ENCODE peak calls at places on chromosomes 7 and 10, in five cellular contexts. One of them, this sample, is unnamed.

GRCh38 chr10:119113805-119114732 is 10.2 kb downstream of the DENND10 start:
- DNase-seq in GM13976: no peak
- DNase-seq in Calu3: no peak
- DNase-seq in fibroblast of the aortic adventitia: peak
- DNase-seq in psoas muscle: no peak
- DNase-seq in this sample: no peak

GRCh38 chr10:89280501-89280900 is 21.3 kb upstream of the IFIT2 start:
- DNase-seq in GM13976: no peak
- DNase-seq in Calu3: no peak
- DNase-seq in fibroblast of the aortic adventitia: no peak
- DNase-seq in psoas muscle: no peak
- DNase-seq in this sample: no peak

GRCh38 chr10:19817251-19818046 is 1.2 kb downstream of the PLXDC2 start:
- DNase-seq in GM13976: peak
- DNase-seq in Calu3: no peak
- DNase-seq in fibroblast of the aortic adventitia: no peak
- DNase-seq in psoas muscle: peak
- DNase-seq in this sample: peak

GRCh38 chr7:39582536-39582935 is 16.3 kb downstream of the YAE1 start:
- DNase-seq in GM13976: no peak
- DNase-seq in Calu3: no peak
- DNase-seq in fibroblast of the aortic adventitia: no peak
- DNase-seq in psoas muscle: no peak
- DNase-seq in this sample: no peak

GRCh38 chr10:102140218-102140617 is 7.4 kb downstream of the PPRC1 start:
- DNase-seq in GM13976: peak
- DNase-seq in Calu3: no peak
- DNase-seq in fibroblast of the aortic adventitia: no peak
- DNase-seq in psoas muscle: no peak
- DNase-seq in this sample: no peak

GRCh38 chr7:143287321-143287934 is 723 bp upstream of the CASP2 start:
- DNase-seq in GM13976: no peak
- DNase-seq in Calu3: no peak
- DNase-seq in fibroblast of the aortic adventitia: no peak
- DNase-seq in psoas muscle: no peak
- DNase-seq in this sample: no peak

GRCh38 chr10:17229016-17229716 is 1.1 kb downstream of the VIM start:
- DNase-seq in GM13976: peak
- DNase-seq in Calu3: peak
- DNase-seq in fibroblast of the aortic adventitia: peak
- DNase-seq in psoas muscle: peak
- DNase-seq in this sample: peak

GRCh38 chr10:62454696-62455451 is 80.7 kb downstream of the ZNF365 start:
- DNase-seq in GM13976: no peak
- DNase-seq in Calu3: peak
- DNase-seq in fibroblast of the aortic adventitia: peak
- DNase-seq in psoas muscle: peak
- DNase-seq in this sample: no peak

GRCh38 chr10:124292911-124293640 is 125.6 kb downstream of the OAT start:
- DNase-seq in GM13976: no peak
- DNase-seq in Calu3: no peak
- DNase-seq in fibroblast of the aortic adventitia: no peak
- DNase-seq in psoas muscle: no peak
- DNase-seq in this sample: no peak

GRCh38 chr7:5776894-5777645 is 4.4 kb downstream of the RNF216 start:
- DNase-seq in GM13976: no peak
- DNase-seq in Calu3: no peak
- DNase-seq in fibroblast of the aortic adventitia: no peak
- DNase-seq in psoas muscle: no peak
- DNase-seq in this sample: no peak

GRCh38 chr7:99693427-99694200 is 13.8 kb upstream of the CYP3A5 start:
- DNase-seq in GM13976: no peak
- DNase-seq in Calu3: peak
- DNase-seq in fibroblast of the aortic adventitia: no peak
- DNase-seq in psoas muscle: no peak
- DNase-seq in this sample: peak

GRCh38 chr7:2773608-2774007 is 70.5 kb downstream of the GNA12 start:
- DNase-seq in GM13976: no peak
- DNase-seq in Calu3: no peak
- DNase-seq in fibroblast of the aortic adventitia: no peak
- DNase-seq in psoas muscle: no peak
- DNase-seq in this sample: no peak

GRCh38 chr10:75547391-75548298 is 116.2 kb downstream of the LRMDA start:
- DNase-seq in GM13976: no peak
- DNase-seq in Calu3: no peak
- DNase-seq in fibroblast of the aortic adventitia: peak
- DNase-seq in psoas muscle: no peak
- DNase-seq in this sample: no peak

GRCh38 chr7:158850390-158851174 is 5.8 kb upstream of the DYNC2I1 start:
- DNase-seq in GM13976: no peak
- DNase-seq in Calu3: no peak
- DNase-seq in fibroblast of the aortic adventitia: no peak
- DNase-seq in psoas muscle: no peak
- DNase-seq in this sample: no peak

GRCh38 chr10:113126506-113127192 is 176.6 kb downstream of the TCF7L2 start:
- DNase-seq in GM13976: peak
- DNase-seq in Calu3: peak
- DNase-seq in fibroblast of the aortic adventitia: peak
- DNase-seq in psoas muscle: peak
- DNase-seq in this sample: peak

GRCh38 chr10:119625570-119626280 is 25.5 kb upstream of the BAG3 start:
- DNase-seq in GM13976: no peak
- DNase-seq in Calu3: no peak
- DNase-seq in fibroblast of the aortic adventitia: no peak
- DNase-seq in psoas muscle: no peak
- DNase-seq in this sample: no peak

GRCh38 chr7:41771717-41772116 is 68.8 kb upstream of the INHBA start:
- DNase-seq in GM13976: no peak
- DNase-seq in Calu3: no peak
- DNase-seq in fibroblast of the aortic adventitia: no peak
- DNase-seq in psoas muscle: no peak
- DNase-seq in this sample: no peak

GRCh38 chr10:75127481-75127880 is 16.0 kb downstream of the SAMD8 start:
- DNase-seq in GM13976: no peak
- DNase-seq in Calu3: no peak
- DNase-seq in fibroblast of the aortic adventitia: no peak
- DNase-seq in psoas muscle: no peak
- DNase-seq in this sample: no peak

GRCh38 chr7:138962561-138963270 is 18.5 kb downstream of the KIAA1549 start:
- DNase-seq in GM13976: no peak
- DNase-seq in Calu3: no peak
- DNase-seq in fibroblast of the aortic adventitia: no peak
- DNase-seq in psoas muscle: no peak
- DNase-seq in this sample: no peak

DNA sequence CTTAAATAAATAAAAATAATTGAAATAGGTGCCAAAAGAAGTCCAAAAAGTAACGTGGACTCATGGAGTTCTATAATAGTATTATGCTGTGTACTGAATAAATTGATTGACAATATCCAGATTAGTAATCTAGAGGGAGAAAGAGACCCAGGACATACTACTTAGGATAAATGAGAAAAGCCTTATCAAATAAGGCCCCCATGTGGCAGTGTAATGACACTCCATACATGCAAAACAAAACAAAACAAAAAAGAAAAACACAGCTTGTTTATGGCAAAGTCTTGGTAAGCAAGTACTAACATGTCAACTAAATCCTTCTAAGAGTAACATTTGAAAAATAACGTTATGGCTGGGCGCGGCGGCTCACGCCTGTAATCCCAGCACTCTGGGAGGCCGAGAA is 3.6 kb upstream of the RUNDC3B start:
- DNase-seq in GM13976: no peak
- DNase-seq in Calu3: no peak
- DNase-seq in fibroblast of the aortic adventitia: no peak
- DNase-seq in psoas muscle: no peak
- DNase-seq in this sample: no peak
- TF ChIP-seq CTCF in GM13976: no peak
- TF ChIP-seq CTCF in Calu3: peak
- TF ChIP-seq CTCF in fibroblast of the aortic adventitia: no peak
- TF ChIP-seq CTCF in psoas muscle: no peak
- TF ChIP-seq CTCF in this sample: no peak

GRCh38 chr7:93231799-93232672 is at the start of gene VPS50:
- DNase-seq in GM13976: peak
- DNase-seq in Calu3: peak
- DNase-seq in fibroblast of the aortic adventitia: peak
- DNase-seq in psoas muscle: peak
- DNase-seq in this sample: peak
- TF ChIP-seq CTCF in GM13976: peak
- TF ChIP-seq CTCF in Calu3: no peak
- TF ChIP-seq CTCF in fibroblast of the aortic adventitia: no peak
- TF ChIP-seq CTCF in psoas muscle: no peak
- TF ChIP-seq CTCF in this sample: no peak

DNA sequence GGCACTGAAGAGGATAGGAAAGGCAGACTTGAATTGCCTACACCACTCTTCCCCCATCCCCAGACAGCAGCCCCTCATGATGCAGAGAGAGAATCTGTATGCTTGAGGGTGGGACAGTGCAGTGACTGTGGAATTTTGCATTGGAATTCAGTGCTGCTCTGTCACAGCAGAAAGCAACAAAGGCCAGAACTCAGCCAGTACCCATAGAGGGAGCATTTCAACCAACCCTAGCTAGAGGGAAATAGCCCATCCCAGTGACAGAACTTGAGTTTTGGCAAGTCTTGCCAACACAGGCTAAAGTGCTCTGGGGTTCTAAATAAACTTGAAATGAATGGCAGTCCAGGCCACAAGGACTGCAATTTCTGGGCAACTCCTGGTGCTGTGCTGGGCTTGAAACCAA is 80.4 kb downstream of the TES start:
- DNase-seq in GM13976: no peak
- DNase-seq in Calu3: no peak
- DNase-seq in fibroblast of the aortic adventitia: peak
- DNase-seq in psoas muscle: no peak
- DNase-seq in this sample: no peak
- TF ChIP-seq CTCF in GM13976: no peak
- TF ChIP-seq CTCF in Calu3: no peak
- TF ChIP-seq CTCF in fibroblast of the aortic adventitia: no peak
- TF ChIP-seq CTCF in psoas muscle: no peak
- TF ChIP-seq CTCF in this sample: no peak

GRCh38 chr10:92629945-92630344 is 37.0 kb downstream of the KIF11 start:
- DNase-seq in GM13976: no peak
- DNase-seq in Calu3: no peak
- DNase-seq in fibroblast of the aortic adventitia: no peak
- DNase-seq in psoas muscle: no peak
- DNase-seq in this sample: no peak

DNA sequence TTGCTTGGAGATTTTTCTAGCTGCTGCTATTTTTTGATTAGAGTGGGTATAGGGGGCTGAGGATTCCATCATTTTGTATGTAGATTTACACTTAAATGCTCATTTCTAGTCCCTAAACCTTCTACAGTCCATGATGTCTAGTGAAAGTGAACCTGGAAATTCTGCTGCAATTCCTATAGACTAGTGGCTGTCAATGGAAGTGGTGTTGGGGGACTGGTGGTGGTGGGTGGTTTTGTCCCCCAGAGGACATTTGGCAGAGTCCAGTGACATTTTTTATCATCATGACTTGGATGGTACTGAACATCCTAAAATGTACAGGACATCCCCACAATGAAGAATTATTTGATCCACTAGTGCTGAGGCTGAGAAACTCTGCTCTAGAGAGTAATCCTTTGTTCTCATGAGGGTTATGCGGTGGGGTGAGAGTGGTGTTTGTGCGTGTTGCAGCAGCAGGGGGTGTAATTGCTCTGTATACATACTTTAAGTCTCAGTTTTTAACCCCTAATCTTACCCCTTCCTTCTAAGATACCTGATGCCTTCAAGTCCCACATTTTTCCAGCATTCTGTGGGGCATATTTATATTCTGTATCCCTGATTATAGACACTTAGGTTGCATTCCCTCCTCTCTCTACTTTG is 35.0 kb downstream of the KIF11 start:
- DNase-seq in GM13976: no peak
- DNase-seq in Calu3: no peak
- DNase-seq in fibroblast of the aortic adventitia: peak
- DNase-seq in psoas muscle: no peak
- DNase-seq in this sample: no peak
- TF ChIP-seq CTCF in GM13976: no peak
- TF ChIP-seq CTCF in Calu3: no peak
- TF ChIP-seq CTCF in fibroblast of the aortic adventitia: peak
- TF ChIP-seq CTCF in psoas muscle: no peak
- TF ChIP-seq CTCF in this sample: no peak

This sample was measured in mucosa of descending colon.